ENCODE peak calls at places on chromosomes 5 and 9, in six cellular contexts. V, S, A, L, P and E are unnamed samples.

GRCh38 chr5:2147504-2148311 is 265.0 kb upstream of the IRX4 start:
- DNase-seq in S (peak), A (no peak), L (no peak), P (no peak), V (no peak), E (no peak)

GRCh38 chr5:7850533-7851239 is at the start of gene CFAP90:
- DNase-seq in V (peak), P (no peak), S (peak), L (peak), A (no peak), E (no peak)

GRCh38 chr9:124222109-124222508 is 35.6 kb upstream of the NEK6 start:
- DNase-seq in S (no peak), P (no peak), L (no peak), V (no peak), A (no peak), E (no peak)

GRCh38 chr5:51382508-51382758 is 815 bp upstream of the ISL1 start:
- DNase-seq in V (no peak), P (no peak), L (no peak), S (no peak), A (no peak), E (no peak)

GRCh38 chr9:109426621-109427402 is 71.3 kb downstream of the PTPN3 start:
- DNase-seq in S (no peak), P (no peak), A (no peak), V (no peak), L (no peak), E (no peak)

GRCh38 chr9:81371824-81372223 is 317.5 kb downstream of the TLE1 start:
- DNase-seq in L (no peak), P (no peak), V (no peak), S (no peak), A (no peak), E (no peak)

GRCh38 chr5:90783460-90784333 is 225.1 kb downstream of the ADGRV1 start:
- DNase-seq in V (peak), P (peak), S (peak), L (peak), A (peak), E (peak)

GRCh38 chr5:116506448-116506847 is 68.2 kb downstream of the SEMA6A start:
- DNase-seq in P (no peak), L (no peak), A (no peak), S (no peak), V (no peak), E (no peak)

GRCh38 chr5:33764786-33765185 is 127.0 kb downstream of the ADAMTS12 start:
- DNase-seq in A (no peak), L (no peak), S (peak), V (no peak), P (no peak), E (no peak)

GRCh38 chr9:131677051-131677444 is 62.8 kb downstream of the RAPGEF1 start:
- DNase-seq in A (no peak), P (no peak), S (no peak), L (no peak), V (no peak), E (no peak)

GRCh38 chr5:128264567-128264966 is 181.0 kb downstream of the SLC12A2 start:
- DNase-seq in P (no peak), V (no peak), A (no peak), S (no peak), L (no peak), E (no peak)

GRCh38 chr9:135502168-135502872 is 1.8 kb downstream of the MRPS2 start:
- DNase-seq in P (no peak), V (no peak), A (no peak), S (no peak), L (no peak), E (no peak)

GRCh38 chr9:89037891-89038290 is 46.6 kb downstream of the S1PR3 start:
- DNase-seq in S (no peak), L (no peak), V (no peak), A (no peak), P (no peak), E (no peak)

GRCh38 chr5:52148679-52149078 is 639.0 kb upstream of the ITGA1 start:
- DNase-seq in V (no peak), P (no peak), A (no peak), L (no peak), S (no peak), E (no peak)

GRCh38 chr5:128318691-128319090 is 219.4 kb downstream of the FBN2 start:
- DNase-seq in V (no peak), P (no peak), L (no peak), A (no peak), S (no peak), E (no peak)

GRCh38 chr9:87122947-87123685 is 175.8 kb upstream of the GAS1 start:
- DNase-seq in P (no peak), L (no peak), S (no peak), V (no peak), A (no peak), E (no peak)

GRCh38 chr5:111774525-111774924 is 17.5 kb upstream of the NREP start:
- DNase-seq in V (no peak), S (peak), P (no peak), A (no peak), L (no peak), E (peak)

GRCh38 chr9:129102791-129103594 is 7.6 kb downstream of the CRAT start:
- DNase-seq in L (peak), S (peak), P (peak), V (peak), A (no peak), E (peak)

GRCh38 chr9:87816041-87816440 is 66.6 kb upstream of the SPATA31E1 start:
- DNase-seq in V (no peak), L (no peak), A (no peak), S (no peak), P (no peak), E (no peak)

GRCh38 chr5:36029914-36030313 is 36.8 kb downstream of the UGT3A2 start:
- DNase-seq in A (no peak), V (no peak), L (no peak), P (no peak), S (no peak), E (no peak)

GRCh38 chr9:105064248-105065118 is 136.5 kb upstream of the ABCA1 start:
- DNase-seq in P (no peak), A (no peak), L (peak), S (peak), V (peak), E (peak)
- H3K4me3 ChIP-seq in P (no peak), A (no peak), L (peak), S (no peak), V (peak), E (peak)

GRCh38 chr5:171413153-171413910 is 6.1 kb upstream of the FGF18 start:
- DNase-seq in P (no peak), V (no peak), S (no peak), A (no peak), L (no peak), E (no peak)

GRCh38 chr5:171407234-171407633 is 12.2 kb upstream of the FGF18 start:
- DNase-seq in P (no peak), S (no peak), V (no peak), L (no peak), A (no peak), E (no peak)

GRCh38 chr5:171412186-171412585 is 7.3 kb upstream of the FGF18 start:
- DNase-seq in P (no peak), A (no peak), S (no peak), V (no peak), L (no peak), E (no peak)

GRCh38 chr5:171405615-171406014 is 13.8 kb upstream of the FGF18 start:
- DNase-seq in S (peak), P (no peak), L (no peak), A (no peak), V (peak), E (peak)

DNA sequence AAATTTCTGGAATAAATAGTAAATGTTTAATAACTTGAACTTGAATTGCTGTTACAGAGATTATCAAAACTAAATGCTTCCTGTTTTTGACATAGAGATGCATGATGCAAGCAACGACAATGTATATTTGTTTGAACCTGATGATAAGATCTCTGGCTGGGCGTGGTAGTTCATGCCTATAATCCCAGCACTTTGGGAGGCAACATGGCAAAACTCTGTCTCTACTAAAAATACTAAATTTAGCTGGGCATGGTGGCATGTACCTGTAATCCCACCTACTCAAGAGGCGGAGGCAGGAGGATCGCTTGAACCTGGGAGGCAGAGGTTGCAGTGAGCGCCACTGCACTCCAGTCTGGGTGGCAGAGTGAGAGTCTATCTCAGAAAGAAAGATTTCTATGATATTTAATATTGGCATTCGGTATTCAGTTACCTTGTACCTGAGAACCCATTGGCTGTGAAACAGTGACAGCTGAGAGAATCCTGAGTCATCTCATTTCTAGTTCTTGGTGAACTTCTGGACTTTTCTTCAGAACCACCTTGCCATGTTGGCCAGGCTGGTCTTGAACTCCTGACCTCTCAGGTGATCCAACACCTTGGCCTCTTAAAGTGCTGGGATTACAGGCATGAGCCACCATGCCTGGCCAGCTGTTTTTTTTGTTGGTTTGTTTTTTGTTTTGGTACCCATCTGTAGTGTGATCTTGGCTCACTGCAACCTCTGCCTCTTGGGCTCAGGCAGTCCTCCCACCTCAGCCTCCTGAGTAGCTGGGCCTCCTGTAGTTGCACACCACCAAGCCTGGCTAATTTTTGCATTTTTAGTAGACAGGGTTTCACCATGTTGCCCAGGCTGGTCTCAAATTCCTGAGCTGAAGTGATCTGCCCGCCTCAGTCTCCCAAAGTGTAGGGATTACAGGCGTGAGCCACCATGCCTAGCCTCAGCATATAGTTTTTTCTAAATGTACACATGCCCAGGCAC is 10.0 kb upstream of the FGF18 start:
- DNase-seq in P (no peak), A (no peak), V (no peak), L (no peak), S (no peak), E (no peak)
- TF ChIP-seq REST in P (no peak), A (no peak), V (no peak), L (no peak), S (no peak), E (no peak)

GRCh38 chr9:120402741-120403542 is 177.0 kb downstream of the CDK5RAP2 start:
- DNase-seq in L (no peak), S (no peak), P (peak), A (no peak), V (peak), E (peak)

GRCh38 chr9:120397453-120397852 is 182.5 kb downstream of the CDK5RAP2 start:
- DNase-seq in A (no peak), P (no peak), S (no peak), L (no peak), V (no peak), E (no peak)

GRCh38 chr9:120396926-120397325 is 183.0 kb downstream of the CDK5RAP2 start:
- DNase-seq in P (no peak), L (no peak), V (no peak), S (no peak), A (no peak), E (no peak)

GRCh38 chr9:120398286-120398685 is 181.7 kb downstream of the CDK5RAP2 start:
- DNase-seq in S (no peak), A (no peak), L (no peak), V (no peak), P (no peak), E (no peak)

GRCh38 chr9:120399940-120400339 is 180.0 kb downstream of the CDK5RAP2 start:
- DNase-seq in L (no peak), S (no peak), A (no peak), P (no peak), V (no peak), E (no peak)
- H3K27ac ChIP-seq in L (no peak), S (no peak), A (no peak), P (no peak), V (peak), E (no peak)

GRCh38 chr9:106921989-106922388 is 59.0 kb downstream of the ZNF462 start:
- DNase-seq in V (no peak), A (no peak), P (no peak), L (no peak), S (no peak), E (no peak)

GRCh38 chr9:106918825-106919509 is 56.0 kb downstream of the ZNF462 start:
- DNase-seq in S (no peak), V (no peak), A (no peak), L (no peak), P (no peak), E (no peak)

GRCh38 chr9:106920091-106920490 is 57.1 kb downstream of the ZNF462 start:
- DNase-seq in V (no peak), P (no peak), L (no peak), S (no peak), A (no peak), E (no peak)

GRCh38 chr9:106920701-106921283 is 57.8 kb downstream of the ZNF462 start:
- DNase-seq in V (no peak), S (no peak), P (peak), A (no peak), L (peak), E (no peak)

GRCh38 chr9:106921341-106921899 is 58.5 kb downstream of the ZNF462 start:
- DNase-seq in S (peak), V (no peak), P (peak), L (peak), A (no peak), E (no peak)
- H3K4me3 ChIP-seq in S (no peak), V (no peak), P (no peak), L (peak), A (no peak), E (no peak)

GRCh38 chr9:133661846-133662636 is 25.9 kb downstream of the DBH start:
- DNase-seq in S (no peak), A (no peak), V (no peak), P (no peak), L (no peak), E (no peak)
- TF ChIP-seq REST in S (no peak), A (no peak), V (no peak), P (no peak), L (no peak), E (no peak)

DNA sequence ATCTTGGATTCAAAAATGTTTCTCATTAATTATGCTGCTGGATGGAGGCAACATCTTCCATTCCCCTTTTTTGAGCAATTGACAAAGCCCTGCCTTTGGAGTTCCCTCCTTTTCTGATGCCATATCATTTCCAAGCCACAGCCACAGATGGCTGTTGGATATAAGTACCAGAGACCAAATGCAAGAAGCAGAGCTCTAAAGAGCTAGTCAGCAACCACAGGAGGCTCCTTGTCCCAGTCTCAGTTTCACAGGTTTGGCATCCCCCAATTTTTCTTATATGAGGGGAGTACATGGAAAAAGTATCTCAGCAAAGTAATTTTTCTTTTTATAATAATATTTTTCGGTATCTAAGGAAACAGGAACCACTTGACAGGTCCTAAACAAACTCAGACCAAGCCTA is 20.0 kb downstream of the GZMK start:
- DNase-seq in P (no peak), S (no peak), V (no peak), A (no peak), L (no peak), E (no peak)
- H3K27ac ChIP-seq in P (no peak), S (no peak), V (no peak), A (no peak), L (no peak), E (no peak)

GRCh38 chr5:170481839-170482238 is 22.0 kb upstream of the KCNIP1 start:
- DNase-seq in P (no peak), S (no peak), V (no peak), L (no peak), A (no peak), E (no peak)
- H3K4me3 ChIP-seq in P (no peak), S (no peak), V (no peak), L (no peak), A (no peak), E (no peak)

GRCh38 chr5:59099270-59099994 is 516.6 kb downstream of the RAB3C start:
- DNase-seq in V (peak), L (peak), P (no peak), A (no peak), S (no peak), E (no peak)
- TF ChIP-seq REST in V (no peak), L (no peak), P (no peak), A (no peak), S (no peak), E (no peak)

GRCh38 chr5:139565411-139566305 is 4.5 kb downstream of the UBE2D2 start:
- DNase-seq in L (no peak), V (no peak), A (peak), S (no peak), P (no peak), E (peak)
- H3K27ac ChIP-seq in L (no peak), V (no peak), A (peak), S (peak), P (no peak), E (no peak)